ENCODE peak calls at places on chromosome 15, in six cellular contexts. One of them, this sample, is unnamed.

GRCh38 chr15:100802421-100803157 is 77.0 kb upstream of the ALDH1A3 start:
- DNase-seq in HCT116: no peak
- DNase-seq in SK-N-SH: no peak
- DNase-seq in neural progenitor cell: no peak
- DNase-seq in PC-3: no peak
- DNase-seq in GM23338: no peak
- DNase-seq in this sample: no peak

GRCh38 chr15:77541421-77542181 is 91.1 kb downstream of the LINGO1 start:
- DNase-seq in HCT116: no peak
- DNase-seq in SK-N-SH: no peak
- DNase-seq in neural progenitor cell: peak; percentile 69
- DNase-seq in PC-3: no peak
- DNase-seq in GM23338: peak; percentile 61
- DNase-seq in this sample: peak; percentile 55

GRCh38 chr15:23035964-23036566 is 3.3 kb downstream of the TUBGCP5 start:
- DNase-seq in HCT116: peak; percentile 54
- DNase-seq in SK-N-SH: peak; percentile 73
- DNase-seq in neural progenitor cell: peak; percentile 67
- DNase-seq in PC-3: peak; percentile 71
- DNase-seq in GM23338: peak; percentile 87
- DNase-seq in this sample: peak; percentile 71

GRCh38 chr15:33068007-33068441 is 126.5 kb downstream of the FMN1 start:
- DNase-seq in HCT116: no peak
- DNase-seq in SK-N-SH: peak; percentile 42
- DNase-seq in neural progenitor cell: peak; percentile 28
- DNase-seq in PC-3: peak; percentile 71
- DNase-seq in GM23338: peak; percentile 57
- DNase-seq in this sample: peak; percentile 68

GRCh38 chr15:58362262-58362922 is 69.4 kb upstream of the LIPC start:
- DNase-seq in HCT116: no peak
- DNase-seq in SK-N-SH: no peak
- DNase-seq in neural progenitor cell: no peak
- DNase-seq in PC-3: no peak
- DNase-seq in GM23338: no peak
- DNase-seq in this sample: peak; percentile 18

GRCh38 chr15:75857886-75858285 is 14.6 kb downstream of the UBE2Q2 start:
- DNase-seq in HCT116: no peak
- DNase-seq in SK-N-SH: no peak
- DNase-seq in neural progenitor cell: no peak
- DNase-seq in PC-3: no peak
- DNase-seq in GM23338: no peak
- DNase-seq in this sample: no peak

GRCh38 chr15:72847806-72848205 is 64.2 kb upstream of the ADPGK start:
- DNase-seq in HCT116: no peak
- DNase-seq in SK-N-SH: no peak
- DNase-seq in neural progenitor cell: no peak
- DNase-seq in PC-3: no peak
- DNase-seq in GM23338: peak; percentile 18
- DNase-seq in this sample: no peak

GRCh38 chr15:84079885-84080777 is 155.4 kb upstream of the GOLGA6L4 start:
- DNase-seq in HCT116: no peak
- DNase-seq in SK-N-SH: peak; percentile 73
- DNase-seq in neural progenitor cell: peak; percentile 84
- DNase-seq in PC-3: no peak
- DNase-seq in GM23338: peak; percentile 85
- DNase-seq in this sample: peak; percentile 28

GRCh38 chr15:47870956-47871625 is 153.8 kb downstream of the SEMA6D start:
- DNase-seq in HCT116: no peak
- DNase-seq in SK-N-SH: no peak
- DNase-seq in neural progenitor cell: no peak
- DNase-seq in PC-3: peak; percentile 88
- DNase-seq in GM23338: no peak
- DNase-seq in this sample: peak; percentile 30

GRCh38 chr15:76349301-76350070 is 12.9 kb downstream of the ISL2 start:
- DNase-seq in HCT116: no peak
- DNase-seq in SK-N-SH: no peak
- DNase-seq in neural progenitor cell: no peak
- DNase-seq in PC-3: peak; percentile 63
- DNase-seq in GM23338: no peak
- DNase-seq in this sample: peak; percentile 48

GRCh38 chr15:92797168-92798052 is 102.7 kb upstream of the CHD2 start:
- DNase-seq in HCT116: peak; percentile 73
- DNase-seq in SK-N-SH: peak; percentile 62
- DNase-seq in neural progenitor cell: peak; percentile 89
- DNase-seq in PC-3: peak; percentile 94
- DNase-seq in GM23338: peak; percentile 93
- DNase-seq in this sample: peak; percentile 82

GRCh38 chr15:35061171-35062163 is 23.6 kb downstream of the NANOGP8 start:
- DNase-seq in HCT116: no peak
- DNase-seq in SK-N-SH: no peak
- DNase-seq in neural progenitor cell: no peak
- DNase-seq in PC-3: peak; percentile 41
- DNase-seq in GM23338: peak; percentile 52
- DNase-seq in this sample: peak; percentile 53

GRCh38 chr15:93719941-93720351 is 511.4 kb upstream of the MCTP2 start:
- DNase-seq in HCT116: no peak
- DNase-seq in SK-N-SH: no peak
- DNase-seq in neural progenitor cell: no peak
- DNase-seq in PC-3: no peak
- DNase-seq in GM23338: no peak
- DNase-seq in this sample: peak; percentile 61

GRCh38 chr15:39788800-39789565 is 6.3 kb upstream of the FSIP1 start:
- DNase-seq in HCT116: no peak
- DNase-seq in SK-N-SH: no peak
- DNase-seq in neural progenitor cell: no peak
- DNase-seq in PC-3: no peak
- DNase-seq in GM23338: no peak
- DNase-seq in this sample: peak; percentile 78

GRCh38 chr15:26518885-26519284 is 254.0 kb downstream of the GABRB3 start:
- DNase-seq in HCT116: no peak
- DNase-seq in SK-N-SH: no peak
- DNase-seq in neural progenitor cell: no peak
- DNase-seq in PC-3: no peak
- DNase-seq in GM23338: no peak
- DNase-seq in this sample: no peak

GRCh38 chr15:96947830-96948229 is 617.3 kb downstream of the NR2F2 start:
- DNase-seq in HCT116: no peak
- DNase-seq in SK-N-SH: peak; percentile 10
- DNase-seq in neural progenitor cell: peak; percentile 86
- DNase-seq in PC-3: no peak
- DNase-seq in GM23338: peak; percentile 80
- DNase-seq in this sample: no peak

GRCh38 chr15:73139416-73140082 is 87.3 kb downstream of the NEO1 start:
- DNase-seq in HCT116: no peak
- DNase-seq in SK-N-SH: peak; percentile 48
- DNase-seq in neural progenitor cell: no peak
- DNase-seq in PC-3: no peak
- DNase-seq in GM23338: no peak
- DNase-seq in this sample: no peak

GRCh38 chr15:98505611-98506031 is 142.7 kb upstream of the IGF1R start:
- DNase-seq in HCT116: no peak
- DNase-seq in SK-N-SH: no peak
- DNase-seq in neural progenitor cell: no peak
- DNase-seq in PC-3: no peak
- DNase-seq in GM23338: no peak
- DNase-seq in this sample: no peak

GRCh38 chr15:43792761-43793493 is 807 bp downstream of the SERF2 start:
- DNase-seq in HCT116: no peak
- DNase-seq in SK-N-SH: peak; percentile 42
- DNase-seq in neural progenitor cell: peak; percentile 33
- DNase-seq in PC-3: peak; percentile 20
- DNase-seq in GM23338: peak; percentile 35
- DNase-seq in this sample: peak; percentile 77

GRCh38 chr15:91853968-91854943 is 748 bp downstream of the SLCO3A1 start:
- DNase-seq in HCT116: no peak
- DNase-seq in SK-N-SH: peak; percentile 88
- DNase-seq in neural progenitor cell: peak; percentile 79
- DNase-seq in PC-3: no peak
- DNase-seq in GM23338: peak; percentile 60
- DNase-seq in this sample: peak; percentile 73

GRCh38 chr15:43920815-43921214 is 94.0 kb downstream of the WDR76 start:
- DNase-seq in HCT116: no peak
- DNase-seq in SK-N-SH: no peak
- DNase-seq in neural progenitor cell: peak; percentile 20
- DNase-seq in PC-3: no peak
- DNase-seq in GM23338: no peak
- DNase-seq in this sample: no peak

GRCh38 chr15:70095387-70096214 is 2.1 kb downstream of the TLE3 start:
- DNase-seq in HCT116: no peak
- DNase-seq in SK-N-SH: peak; percentile 75
- DNase-seq in neural progenitor cell: peak; percentile 86
- DNase-seq in PC-3: peak; percentile 17
- DNase-seq in GM23338: peak; percentile 86
- DNase-seq in this sample: peak; percentile 62
- H3K4me1 ChIP-seq in HCT116: peaks cover 8% of the 10 kb centered on the region
- H3K4me1 ChIP-seq in SK-N-SH: peaks cover 53% of the 10 kb centered on the region
- H3K4me1 ChIP-seq in neural progenitor cell: peaks cover 43% of the 10 kb centered on the region
- H3K4me1 ChIP-seq in PC-3: peaks cover 47% of the 10 kb centered on the region
- H3K4me1 ChIP-seq in GM23338: peaks cover 45% of the 10 kb centered on the region
- H3K4me1 ChIP-seq in this sample: peaks cover 31% of the 10 kb centered on the region

DNA sequence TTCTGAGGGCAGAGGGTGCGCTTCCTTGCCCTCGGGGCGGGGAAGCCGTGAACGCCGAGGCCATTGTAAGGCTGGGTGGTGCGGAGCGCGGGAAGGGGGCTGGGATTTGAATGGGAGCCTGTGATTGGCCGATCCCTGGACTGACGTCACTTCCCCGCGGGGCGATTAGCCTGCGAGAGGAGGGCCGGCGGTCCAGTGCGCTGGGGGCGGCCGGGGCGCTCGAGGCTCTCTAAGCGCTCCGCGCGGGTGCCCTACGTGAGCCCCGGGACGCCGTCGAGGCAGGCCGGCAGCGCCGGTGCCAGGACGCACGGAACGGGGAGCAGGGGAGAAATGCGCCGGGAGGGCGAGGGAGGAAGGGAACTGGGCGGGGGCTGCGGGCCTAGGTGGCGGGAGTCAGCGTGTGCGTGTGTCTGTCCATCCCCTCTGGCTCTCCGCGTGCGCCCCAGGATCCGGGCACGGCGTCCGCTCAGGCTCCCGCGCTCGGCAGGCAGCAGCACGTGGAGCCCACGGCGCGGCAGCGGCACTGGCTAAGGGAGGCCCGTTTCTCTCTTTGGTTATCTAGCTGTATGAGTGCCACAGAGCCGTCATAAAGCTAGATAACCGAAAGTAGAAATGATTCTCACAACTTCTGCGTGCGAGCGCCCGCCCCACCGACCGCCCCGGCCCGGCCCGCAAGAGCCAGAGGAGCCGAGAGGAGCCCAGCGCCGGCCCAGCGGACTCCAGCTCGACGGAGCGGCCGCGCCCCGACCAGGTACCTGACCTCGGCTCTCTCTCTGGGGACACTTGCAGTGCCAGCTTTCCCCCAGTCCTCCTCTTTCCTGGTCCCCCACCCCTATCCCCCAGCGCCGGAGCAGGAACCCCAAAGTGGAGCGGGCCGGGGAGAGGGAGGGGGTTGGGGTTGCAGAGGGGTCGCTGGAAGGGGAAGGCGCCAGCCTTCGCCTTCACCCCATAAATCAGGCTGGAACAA is 33.1 kb upstream of the POLG start:
- DNase-seq in HCT116: no peak
- DNase-seq in SK-N-SH: peak; percentile 98
- DNase-seq in neural progenitor cell: peak; percentile 80
- DNase-seq in PC-3: no peak
- DNase-seq in GM23338: peak; percentile 89
- DNase-seq in this sample: no peak
- TF ChIP-seq EZH2phosphoT487 in HCT116: no peak
- TF ChIP-seq EZH2phosphoT487 in SK-N-SH: no peak
- TF ChIP-seq EZH2phosphoT487 in neural progenitor cell: peak; percentile 94
- TF ChIP-seq EZH2phosphoT487 in PC-3: no peak
- TF ChIP-seq EZH2phosphoT487 in GM23338: peak; percentile 66
- TF ChIP-seq EZH2phosphoT487 in this sample: peak; percentile 53

DNA sequence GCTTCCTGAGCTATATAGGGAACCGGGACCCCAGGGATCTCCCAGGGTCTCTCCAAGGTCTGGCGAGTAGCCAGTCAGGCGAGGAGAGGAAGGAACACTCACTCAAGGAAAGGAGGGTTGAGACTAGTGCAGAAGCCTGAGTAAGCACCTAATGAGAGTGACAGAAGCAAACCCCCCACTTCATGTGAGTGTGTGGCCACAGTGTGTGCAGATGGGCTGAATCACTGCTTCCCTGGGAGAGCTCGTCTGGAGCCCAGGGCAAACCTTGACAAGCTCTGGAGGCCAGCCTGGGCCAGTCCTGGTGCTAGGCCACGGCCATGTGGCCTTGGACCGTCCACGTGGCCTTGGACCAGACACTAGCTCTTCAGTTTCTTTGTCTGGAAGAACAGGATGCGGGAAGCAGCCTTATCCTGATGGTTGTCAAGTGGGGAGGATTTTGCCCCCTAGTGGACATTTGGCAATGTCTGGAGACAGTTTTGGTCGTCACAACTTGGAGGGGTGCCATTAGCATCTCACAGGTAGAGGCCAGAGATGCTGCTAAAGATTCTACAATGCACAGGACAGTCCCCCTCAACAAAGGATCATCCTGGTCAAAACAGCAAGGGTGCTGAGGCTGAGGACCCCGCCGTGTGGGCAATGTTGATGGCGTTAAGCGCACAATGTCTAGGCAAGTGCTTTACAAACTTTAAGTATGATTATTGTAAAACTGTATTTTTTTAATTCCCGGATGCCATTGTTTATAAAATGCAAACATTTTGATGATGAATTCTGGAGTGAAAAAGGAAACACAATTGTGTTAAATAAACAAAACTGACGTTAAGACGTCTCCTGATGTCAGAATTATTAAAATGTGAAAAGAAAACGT is 34.8 kb upstream of the CTSH start:
- DNase-seq in HCT116: peak; percentile 81
- DNase-seq in SK-N-SH: peak; percentile 83
- DNase-seq in neural progenitor cell: peak; percentile 80
- DNase-seq in PC-3: peak; percentile 92
- DNase-seq in GM23338: peak; percentile 95
- DNase-seq in this sample: peak; percentile 81
- H3K27ac ChIP-seq in HCT116: no peak overlapping the region
- H3K27ac ChIP-seq in SK-N-SH: no peak overlapping the region
- H3K27ac ChIP-seq in neural progenitor cell: no peak overlapping the region
- H3K27ac ChIP-seq in PC-3: peak overlapping the region; percentile 19
- H3K27ac ChIP-seq in GM23338: no peak overlapping the region
- H3K27ac ChIP-seq in this sample: no peak overlapping the region

DNA sequence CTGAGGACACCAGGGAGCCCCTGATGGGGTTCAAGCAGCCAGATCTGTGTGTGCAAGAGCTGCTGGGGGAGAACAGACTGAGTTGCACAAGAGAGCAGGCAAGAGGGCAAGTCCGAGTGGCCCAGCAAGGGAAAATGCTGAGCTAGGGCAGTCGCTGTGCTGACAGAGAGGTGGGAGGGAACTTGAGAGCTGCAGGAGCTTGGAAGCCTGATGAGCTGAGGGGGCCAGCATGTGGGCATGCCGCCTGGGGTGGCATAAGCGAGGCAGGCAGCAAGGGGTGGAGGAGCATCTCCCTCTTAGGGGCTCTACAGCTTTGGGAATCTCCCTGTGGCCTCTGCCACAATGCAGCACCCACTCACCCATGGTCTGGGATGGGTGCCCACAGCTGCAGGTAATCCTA is 4.7 kb upstream of the CORO2B start:
- DNase-seq in HCT116: no peak
- DNase-seq in SK-N-SH: no peak
- DNase-seq in neural progenitor cell: no peak
- DNase-seq in PC-3: no peak
- DNase-seq in GM23338: no peak
- DNase-seq in this sample: no peak
- H3K4me1 ChIP-seq in HCT116: peaks cover 8% of the 10 kb centered on the region
- H3K4me1 ChIP-seq in SK-N-SH: peaks cover 8% of the 10 kb centered on the region
- H3K4me1 ChIP-seq in neural progenitor cell: peaks cover 34% of the 10 kb centered on the region
- H3K4me1 ChIP-seq in PC-3: peaks cover 7% of the 10 kb centered on the region
- H3K4me1 ChIP-seq in GM23338: peaks cover 54% of the 10 kb centered on the region
- H3K4me1 ChIP-seq in this sample: peaks cover 4% of the 10 kb centered on the region